ENCODE peak calls at places on chromosomes 7 and 10, in four cellular contexts. N is Caco-2, R is K562, C is adrenal gland. X is an unnamed sample.

GRCh38 chr10:123886292-123886691 is 5.3 kb downstream of the CPXM2 start:
- DNase-seq in N (no peak), R (no peak), C (no peak), X (no peak)

GRCh38 chr10:119451305-119451896 is 91.1 kb downstream of the RGS10 start:
- DNase-seq in N (no peak), R (no peak), C (no peak), X (no peak)

GRCh38 chr7:63789378-63790176 is 209.1 kb upstream of the ZNF722 start:
- DNase-seq in N (no peak), R (no peak), C (no peak), X (peak; percentile 0)

GRCh38 chr7:46215987-46216567 is 295.0 kb upstream of the IGFBP3 start:
- DNase-seq in N (no peak), R (no peak), C (no peak), X (peak; percentile 70)

GRCh38 chr7:41826641-41827040 is 123.8 kb upstream of the INHBA start:
- DNase-seq in N (no peak), R (no peak), C (no peak), X (no peak)

GRCh38 chr7:143263266-143264195 is at the start of gene GSTK1:
- DNase-seq in N (peak; percentile 89), R (peak; percentile 88), C (peak; percentile 79), X (peak; percentile 92)

GRCh38 chr10:19788902-19789301 is 27.3 kb upstream of the PLXDC2 start:
- DNase-seq in N (no peak), R (no peak), C (no peak), X (no peak)

GRCh38 chr10:59346321-59346720 is 16.0 kb downstream of the FAM13C start:
- DNase-seq in N (no peak), R (no peak), C (no peak), X (no peak)

GRCh38 chr7:111429781-111430180 is 132.5 kb downstream of the IMMP2L start:
- DNase-seq in N (no peak), R (no peak), C (no peak), X (no peak)

GRCh38 chr10:109919224-109919623 is 4.1 kb downstream of the XPNPEP1 start:
- DNase-seq in N (no peak), R (no peak), C (no peak), X (no peak)

GRCh38 chr7:81600608-81601007 is 169.2 kb downstream of the HGF start:
- DNase-seq in N (no peak), R (no peak), C (no peak), X (no peak)

GRCh38 chr10:71681977-71682376 is 37.6 kb downstream of the C10orf105 start:
- DNase-seq in N (no peak), R (no peak), C (no peak), X (no peak)

GRCh38 chr10:112389147-112389822 is 15.4 kb downstream of the ACSL5 start:
- DNase-seq in N (no peak), R (no peak), C (no peak), X (no peak)

GRCh38 chr7:111743244-111743852 is 181.1 kb upstream of the IMMP2L start:
- DNase-seq in N (no peak), R (no peak), C (no peak), X (no peak)

GRCh38 chr7:92843034-92843760 is 6.8 kb upstream of the CDK6 start:
- DNase-seq in N (no peak), R (no peak), C (no peak), X (no peak)

GRCh38 chr7:55794527-55794926 is 68.0 kb downstream of the SEPTIN14 start:
- DNase-seq in N (no peak), R (no peak), C (no peak), X (no peak)

GRCh38 chr10:124997246-124997790 is 55.4 kb downstream of the ZRANB1 start:
- DNase-seq in N (no peak), R (no peak), C (peak; percentile 27), X (no peak)

GRCh38 chr7:77442631-77443420 is 26.7 kb upstream of the GSAP start:
- DNase-seq in N (no peak), R (no peak), C (no peak), X (no peak)

GRCh38 chr10:114103286-114103685 is 59.6 kb downstream of the ADRB1 start:
- DNase-seq in N (peak; percentile 52), R (peak; percentile 9), C (no peak), X (peak; percentile 76)

GRCh38 chr7:137975223-137975622 is 26.7 kb downstream of the CREB3L2 start:
- DNase-seq in N (no peak), R (no peak), C (peak; percentile 50), X (no peak)

GRCh38 chr7:46486264-46487206 is 565.5 kb upstream of the IGFBP3 start:
- DNase-seq in N (no peak), R (no peak), C (no peak), X (peak; percentile 42)

GRCh38 chr7:16044620-16045019 is 358.1 kb upstream of the MEOX2 start:
- DNase-seq in N (no peak), R (no peak), C (no peak), X (no peak)

GRCh38 chr7:38374507-38374906 is 101.1 kb upstream of the TARP start:
- DNase-seq in N (no peak), R (peak; percentile 54), C (peak; percentile 54), X (no peak)

GRCh38 chr10:46542567-46543323 is 13.7 kb downstream of the GPRIN2 start:
- DNase-seq in N (no peak), R (no peak), C (peak; percentile 14), X (no peak)

GRCh38 chr7:18226598-18226997 is 199.0 kb upstream of the PRPS1L1 start:
- DNase-seq in N (no peak), R (no peak), C (no peak), X (no peak)

GRCh38 chr7:42522227-42522991 is 285.4 kb upstream of the GLI3 start:
- DNase-seq in N (no peak), R (no peak), C (no peak), X (no peak)

GRCh38 chr7:154584352-154585252 is 418.3 kb downstream of the PAXIP1 start:
- DNase-seq in N (no peak), R (peak; percentile 62), C (no peak), X (no peak)

GRCh38 chr10:48898426-48898825 is 41.2 kb downstream of the LRRC18 start:
- DNase-seq in N (no peak), R (no peak), C (no peak), X (no peak)

GRCh38 chr10:100739516-100740368 is 5.6 kb upstream of the PAX2 start:
- DNase-seq in N (peak; percentile 84), R (no peak), C (no peak), X (no peak)

GRCh38 chr7:91185771-91186170 is 78.5 kb upstream of the FZD1 start:
- DNase-seq in N (no peak), R (no peak), C (no peak), X (no peak)

GRCh38 chr7:137508437-137509175 is 165.1 kb upstream of the PTN start:
- DNase-seq in N (no peak), R (no peak), C (no peak), X (no peak)

GRCh38 chr10:100969175-100970075 is at the start of gene SEMA4G:
- DNase-seq in N (peak; percentile 80), R (peak; percentile 84), C (peak; percentile 35), X (peak; percentile 50)

GRCh38 chr7:18019562-18019961 is 8.1 kb downstream of the PRPS1L1 start:
- DNase-seq in N (no peak), R (no peak), C (no peak), X (peak; percentile 28)

GRCh38 chr7:132169730-132170129 is 406.5 kb downstream of the PLXNA4 start:
- DNase-seq in N (no peak), R (peak; percentile 64), C (no peak), X (no peak)

DNA sequence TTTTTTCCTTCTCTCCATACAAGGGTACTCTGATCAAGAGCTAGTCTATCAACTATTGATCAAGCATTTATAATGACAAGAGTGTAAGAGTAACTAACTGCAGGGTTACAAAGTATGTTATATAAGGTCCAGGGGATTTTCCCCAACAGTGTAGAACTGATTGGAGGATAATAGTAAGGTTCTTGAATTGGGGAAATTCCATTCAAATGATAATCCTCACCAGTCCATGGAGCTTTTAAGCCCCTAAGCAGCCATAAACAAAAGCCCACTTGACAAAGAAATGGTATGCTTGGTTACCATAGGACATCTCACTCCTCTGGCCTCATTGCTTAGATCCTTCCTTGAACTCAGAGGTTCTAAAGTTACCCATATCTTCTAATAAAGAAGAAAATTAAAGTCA is 8.2 kb downstream of the YME1L1 start:
- DNase-seq in N (no peak), R (no peak), C (no peak), X (no peak)
- H3K36me3 ChIP-seq in N (no peaks in the 10 kb centered on the region), R (peaks cover 87% of the 10 kb centered on the region), C (no peaks in the 10 kb centered on the region), X (peaks cover 16% of the 10 kb centered on the region)

DNA sequence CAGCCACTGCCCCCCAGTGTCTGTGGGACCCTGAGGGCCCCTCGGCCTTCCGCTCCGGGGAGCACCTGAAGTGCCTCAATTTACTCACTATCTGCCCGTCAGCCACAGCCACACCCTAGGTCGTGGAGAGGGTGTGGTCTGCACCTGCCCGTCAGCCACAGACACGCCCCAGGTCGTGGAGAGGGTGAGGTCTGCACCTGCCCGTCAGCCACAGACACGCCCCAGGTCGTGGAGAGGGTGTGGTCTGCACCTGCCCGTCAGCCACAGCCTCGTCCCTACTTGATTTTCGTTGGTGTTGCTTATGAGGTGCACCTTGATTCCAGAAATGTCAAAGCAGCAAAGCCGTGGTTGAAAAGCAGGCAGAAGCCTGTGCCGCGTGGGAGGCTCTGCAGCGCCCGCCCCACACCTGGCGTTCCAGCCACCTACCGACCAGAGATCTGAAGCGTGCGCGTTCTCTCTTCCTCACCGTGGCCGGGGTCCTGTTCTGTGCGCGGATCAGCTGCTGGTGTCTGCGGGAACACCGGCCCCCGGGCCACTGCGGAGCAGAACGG is 101.6 kb downstream of the DYNC2I1 start:
- DNase-seq in N (peak; percentile 85), R (peak; percentile 82), C (no peak), X (peak; percentile 90)
- H3K36me3 ChIP-seq in N (no peaks in the 10 kb centered on the region), R (no peaks in the 10 kb centered on the region), C (no peaks in the 10 kb centered on the region), X (no peaks in the 10 kb centered on the region)

DNA sequence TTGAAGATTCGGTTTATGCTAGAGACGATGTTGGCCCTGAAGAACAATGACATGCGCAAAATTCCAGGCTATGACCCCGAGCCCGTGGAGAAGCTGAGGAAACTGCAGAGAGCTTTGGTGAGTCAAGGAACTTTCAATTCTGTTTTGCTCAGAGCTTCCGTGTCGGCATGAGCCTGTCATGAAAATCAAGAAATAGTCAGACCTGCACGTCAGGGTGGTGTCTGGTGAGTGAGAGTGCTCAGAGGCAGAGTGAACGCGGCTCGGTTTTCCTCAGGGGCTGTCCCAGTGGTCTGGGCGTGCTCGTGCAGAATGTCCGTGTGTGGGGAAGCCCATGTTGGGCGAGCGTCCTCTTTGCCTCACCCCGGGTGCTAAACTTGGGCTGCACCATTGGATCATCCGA is 12.6 kb downstream of the NOM1 start:
- DNase-seq in N (no peak), R (no peak), C (no peak), X (no peak)
- H3K36me3 ChIP-seq in N (peaks cover 1% of the 10 kb centered on the region), R (peaks cover 94% of the 10 kb centered on the region), C (no peaks in the 10 kb centered on the region), X (peaks cover 13% of the 10 kb centered on the region)

DNA sequence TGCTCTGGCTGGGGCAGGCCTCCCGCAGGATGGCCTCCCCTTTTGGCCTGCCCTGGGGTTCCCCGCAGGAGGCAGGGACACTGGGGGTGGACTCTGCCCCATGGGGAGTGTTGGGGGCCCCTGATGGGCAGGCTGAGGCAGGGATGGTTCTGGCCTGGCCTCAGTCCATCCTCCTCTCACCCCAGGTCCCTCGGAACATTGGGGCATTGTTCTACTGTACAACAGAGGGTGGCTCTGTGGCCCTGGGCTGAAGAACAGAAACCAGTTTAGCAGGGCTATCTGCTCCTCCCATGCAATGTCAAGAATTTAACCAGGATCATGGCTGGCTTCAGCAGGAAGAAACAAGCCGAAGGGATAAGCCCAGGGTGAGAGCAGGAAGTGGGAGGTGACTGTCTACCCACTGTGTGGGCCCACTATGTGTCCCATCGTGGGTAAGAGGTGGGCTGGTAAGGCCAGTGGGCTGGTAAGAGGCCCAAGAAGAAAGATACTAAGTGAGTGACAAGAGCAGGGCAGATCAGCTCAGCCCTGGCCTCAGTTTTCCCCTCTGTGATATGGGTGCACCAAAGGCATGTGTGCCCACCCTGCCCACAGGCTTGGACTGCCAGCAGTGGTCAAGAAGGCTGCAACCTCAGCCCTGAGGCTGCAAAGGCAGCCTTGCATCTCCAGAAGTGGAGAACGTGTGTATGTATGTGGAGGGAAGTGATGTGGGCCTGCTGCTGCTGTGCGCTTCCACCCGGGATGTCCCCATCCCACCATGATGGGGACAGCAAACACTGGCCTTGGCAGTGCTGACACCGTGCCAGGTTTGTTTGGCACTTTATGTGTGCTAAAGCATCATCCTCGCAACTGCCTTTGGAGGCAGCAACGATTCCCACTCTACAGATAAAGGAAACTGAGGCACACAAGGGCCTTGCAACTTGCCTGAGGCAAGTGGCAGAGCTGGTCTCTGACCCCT is 138.9 kb downstream of the SH3PXD2A start:
- DNase-seq in N (peak; percentile 80), R (no peak), C (no peak), X (peak; percentile 32)
- H3K36me3 ChIP-seq in N (peaks cover 3% of the 10 kb centered on the region), R (no peaks in the 10 kb centered on the region), C (no peaks in the 10 kb centered on the region), X (no peaks in the 10 kb centered on the region)